ENCODE peak calls at places on chromosomes 5 and 9, in eight cellular contexts. One of them, this sample, is unnamed.

GRCh38 chr5:74641778-74642542 is 1.4 kb upstream of the ENC1 start:
- DNase-seq in ovary: peak; percentile 53
- DNase-seq in GM23338: peak; percentile 45
- DNase-seq in fibroblast of pulmonary artery: peak; percentile 93
- DNase-seq in choroid plexus epithelial cell: peak; percentile 93
- DNase-seq in heart left ventricle: no peak
- DNase-seq in glutamatergic neuron: peak; percentile 48
- DNase-seq in GM12865: peak; percentile 64
- DNase-seq in this sample: peak; percentile 28

GRCh38 chr5:180156141-180156540 is 52.9 kb downstream of the RASGEF1C start:
- DNase-seq in ovary: no peak
- DNase-seq in heart left ventricle: no peak
- DNase-seq in choroid plexus epithelial cell: no peak
- DNase-seq in GM12865: no peak
- DNase-seq in fibroblast of pulmonary artery: no peak
- DNase-seq in glutamatergic neuron: peak; percentile 75
- DNase-seq in GM23338: peak; percentile 50
- DNase-seq in this sample: no peak

GRCh38 chr9:37969130-37969529 is 65.2 kb upstream of the SLC25A51 start:
- DNase-seq in glutamatergic neuron: no peak
- DNase-seq in fibroblast of pulmonary artery: peak; percentile 76
- DNase-seq in heart left ventricle: peak; percentile 71
- DNase-seq in choroid plexus epithelial cell: peak; percentile 80
- DNase-seq in GM12865: no peak
- DNase-seq in ovary: no peak
- DNase-seq in GM23338: no peak
- DNase-seq in this sample: no peak

GRCh38 chr5:71714911-71715310 is 4.2 kb upstream of the CARTPT start:
- DNase-seq in glutamatergic neuron: no peak
- DNase-seq in heart left ventricle: no peak
- DNase-seq in GM23338: no peak
- DNase-seq in choroid plexus epithelial cell: no peak
- DNase-seq in GM12865: no peak
- DNase-seq in fibroblast of pulmonary artery: no peak
- DNase-seq in ovary: no peak
- DNase-seq in this sample: no peak

GRCh38 chr9:99335280-99335679 is 113.2 kb downstream of the SEC61B start:
- DNase-seq in choroid plexus epithelial cell: no peak
- DNase-seq in glutamatergic neuron: no peak
- DNase-seq in GM12865: peak; percentile 16
- DNase-seq in ovary: no peak
- DNase-seq in heart left ventricle: no peak
- DNase-seq in fibroblast of pulmonary artery: no peak
- DNase-seq in GM23338: no peak
- DNase-seq in this sample: no peak

GRCh38 chr5:8138884-8139283 is 269.9 kb downstream of the MTRR start:
- DNase-seq in GM23338: no peak
- DNase-seq in heart left ventricle: no peak
- DNase-seq in glutamatergic neuron: no peak
- DNase-seq in GM12865: no peak
- DNase-seq in ovary: no peak
- DNase-seq in fibroblast of pulmonary artery: no peak
- DNase-seq in choroid plexus epithelial cell: no peak
- DNase-seq in this sample: no peak

GRCh38 chr9:1102010-1102712 is 52.0 kb downstream of the DMRT2 start:
- DNase-seq in heart left ventricle: no peak
- DNase-seq in choroid plexus epithelial cell: no peak
- DNase-seq in glutamatergic neuron: no peak
- DNase-seq in fibroblast of pulmonary artery: no peak
- DNase-seq in GM23338: no peak
- DNase-seq in ovary: no peak
- DNase-seq in GM12865: no peak
- DNase-seq in this sample: no peak

GRCh38 chr9:35859310-35859994 is 10.7 kb downstream of the OR13J1 start:
- DNase-seq in fibroblast of pulmonary artery: peak; percentile 12
- DNase-seq in GM12865: peak; percentile 60
- DNase-seq in glutamatergic neuron: no peak
- DNase-seq in ovary: no peak
- DNase-seq in GM23338: no peak
- DNase-seq in choroid plexus epithelial cell: no peak
- DNase-seq in heart left ventricle: no peak
- DNase-seq in this sample: no peak

GRCh38 chr9:127553793-127554192 is 58.3 kb upstream of the STXBP1 start:
- DNase-seq in heart left ventricle: no peak
- DNase-seq in ovary: no peak
- DNase-seq in choroid plexus epithelial cell: no peak
- DNase-seq in GM12865: no peak
- DNase-seq in fibroblast of pulmonary artery: no peak
- DNase-seq in glutamatergic neuron: no peak
- DNase-seq in GM23338: no peak
- DNase-seq in this sample: no peak

GRCh38 chr5:38515648-38516047 is 40.8 kb downstream of the LIFR start:
- DNase-seq in GM23338: no peak
- DNase-seq in GM12865: no peak
- DNase-seq in ovary: no peak
- DNase-seq in fibroblast of pulmonary artery: peak; percentile 58
- DNase-seq in heart left ventricle: no peak
- DNase-seq in glutamatergic neuron: no peak
- DNase-seq in choroid plexus epithelial cell: peak; percentile 77
- DNase-seq in this sample: no peak

GRCh38 chr9:127135056-127135745 is 12.8 kb upstream of the ANGPTL2 start:
- DNase-seq in fibroblast of pulmonary artery: no peak
- DNase-seq in heart left ventricle: no peak
- DNase-seq in GM12865: no peak
- DNase-seq in ovary: peak; percentile 30
- DNase-seq in choroid plexus epithelial cell: no peak
- DNase-seq in glutamatergic neuron: no peak
- DNase-seq in GM23338: no peak
- DNase-seq in this sample: no peak

GRCh38 chr5:120779674-120780073 is 315.6 kb downstream of the PRR16 start:
- DNase-seq in choroid plexus epithelial cell: no peak
- DNase-seq in fibroblast of pulmonary artery: no peak
- DNase-seq in glutamatergic neuron: no peak
- DNase-seq in heart left ventricle: no peak
- DNase-seq in ovary: no peak
- DNase-seq in GM23338: no peak
- DNase-seq in GM12865: no peak
- DNase-seq in this sample: no peak

GRCh38 chr5:172188893-172189692 is 1.1 kb upstream of the STK10 start:
- DNase-seq in choroid plexus epithelial cell: peak; percentile 73
- DNase-seq in fibroblast of pulmonary artery: no peak
- DNase-seq in glutamatergic neuron: peak; percentile 26
- DNase-seq in ovary: peak; percentile 30
- DNase-seq in heart left ventricle: no peak
- DNase-seq in GM12865: no peak
- DNase-seq in GM23338: peak; percentile 80
- DNase-seq in this sample: no peak

GRCh38 chr9:36317766-36318165 is 59.5 kb upstream of the GNE start:
- DNase-seq in glutamatergic neuron: no peak
- DNase-seq in choroid plexus epithelial cell: no peak
- DNase-seq in GM23338: peak; percentile 45
- DNase-seq in GM12865: no peak
- DNase-seq in ovary: no peak
- DNase-seq in fibroblast of pulmonary artery: no peak
- DNase-seq in heart left ventricle: no peak
- DNase-seq in this sample: no peak

GRCh38 chr9:17742065-17742464 is 163.2 kb downstream of the SH3GL2 start:
- DNase-seq in choroid plexus epithelial cell: no peak
- DNase-seq in ovary: no peak
- DNase-seq in glutamatergic neuron: no peak
- DNase-seq in fibroblast of pulmonary artery: no peak
- DNase-seq in heart left ventricle: no peak
- DNase-seq in GM12865: no peak
- DNase-seq in GM23338: peak; percentile 90
- DNase-seq in this sample: no peak

GRCh38 chr5:54785729-54786548 is 199.5 kb downstream of the ESM1 start:
- DNase-seq in GM12865: peak; percentile 67
- DNase-seq in heart left ventricle: peak; percentile 74
- DNase-seq in glutamatergic neuron: no peak
- DNase-seq in fibroblast of pulmonary artery: peak; percentile 36
- DNase-seq in ovary: peak; percentile 48
- DNase-seq in GM23338: no peak
- DNase-seq in choroid plexus epithelial cell: peak; percentile 23
- DNase-seq in this sample: no peak

GRCh38 chr5:64594025-64594424 is 88.2 kb downstream of the RGS7BP start:
- DNase-seq in GM23338: no peak
- DNase-seq in glutamatergic neuron: no peak
- DNase-seq in heart left ventricle: no peak
- DNase-seq in fibroblast of pulmonary artery: no peak
- DNase-seq in choroid plexus epithelial cell: no peak
- DNase-seq in GM12865: no peak
- DNase-seq in ovary: no peak
- DNase-seq in this sample: no peak

GRCh38 chr5:64594601-64595518 is 89.0 kb downstream of the RGS7BP start:
- DNase-seq in heart left ventricle: no peak
- DNase-seq in choroid plexus epithelial cell: peak; percentile 17
- DNase-seq in GM12865: peak; percentile 13
- DNase-seq in ovary: peak; percentile 39
- DNase-seq in GM23338: peak; percentile 85
- DNase-seq in fibroblast of pulmonary artery: no peak
- DNase-seq in glutamatergic neuron: no peak
- DNase-seq in this sample: no peak

GRCh38 chr5:64592942-64593341 is 87.1 kb downstream of the RGS7BP start:
- DNase-seq in GM12865: no peak
- DNase-seq in glutamatergic neuron: no peak
- DNase-seq in choroid plexus epithelial cell: no peak
- DNase-seq in GM23338: no peak
- DNase-seq in fibroblast of pulmonary artery: no peak
- DNase-seq in heart left ventricle: no peak
- DNase-seq in ovary: no peak
- DNase-seq in this sample: no peak

GRCh38 chr5:64599226-64599625 is 91.1 kb upstream of the SHISAL2B start:
- DNase-seq in ovary: no peak
- DNase-seq in choroid plexus epithelial cell: no peak
- DNase-seq in GM23338: no peak
- DNase-seq in GM12865: no peak
- DNase-seq in glutamatergic neuron: no peak
- DNase-seq in heart left ventricle: no peak
- DNase-seq in fibroblast of pulmonary artery: no peak
- DNase-seq in this sample: no peak

DNA sequence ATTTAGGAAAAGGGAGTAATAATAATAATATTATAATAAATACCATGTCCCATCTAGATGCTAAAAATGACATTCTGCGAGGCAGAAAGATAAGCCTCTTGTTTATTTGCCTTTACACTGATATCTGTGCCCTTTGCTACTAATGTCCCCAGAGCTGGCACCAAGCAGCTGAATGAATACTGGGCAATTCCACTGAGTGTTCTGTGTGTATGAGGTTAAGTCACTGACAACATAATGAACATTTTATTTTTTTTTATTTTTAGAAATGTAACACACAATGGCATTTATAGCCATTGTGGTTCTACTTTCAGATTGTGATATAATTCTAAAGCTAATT is 89.7 kb downstream of the RGS7BP start:
- DNase-seq in ovary: no peak
- DNase-seq in choroid plexus epithelial cell: no peak
- DNase-seq in heart left ventricle: no peak
- DNase-seq in fibroblast of pulmonary artery: no peak
- DNase-seq in glutamatergic neuron: no peak
- DNase-seq in GM12865: no peak
- DNase-seq in GM23338: no peak
- DNase-seq in this sample: no peak
- TF ChIP-seq CTCF in ovary: no peak
- TF ChIP-seq CTCF in choroid plexus epithelial cell: no peak
- TF ChIP-seq CTCF in heart left ventricle: no peak
- TF ChIP-seq CTCF in fibroblast of pulmonary artery: no peak
- TF ChIP-seq CTCF in glutamatergic neuron: no peak
- TF ChIP-seq CTCF in GM12865: no peak
- TF ChIP-seq CTCF in GM23338: no peak
- TF ChIP-seq CTCF in this sample: no peak

DNA sequence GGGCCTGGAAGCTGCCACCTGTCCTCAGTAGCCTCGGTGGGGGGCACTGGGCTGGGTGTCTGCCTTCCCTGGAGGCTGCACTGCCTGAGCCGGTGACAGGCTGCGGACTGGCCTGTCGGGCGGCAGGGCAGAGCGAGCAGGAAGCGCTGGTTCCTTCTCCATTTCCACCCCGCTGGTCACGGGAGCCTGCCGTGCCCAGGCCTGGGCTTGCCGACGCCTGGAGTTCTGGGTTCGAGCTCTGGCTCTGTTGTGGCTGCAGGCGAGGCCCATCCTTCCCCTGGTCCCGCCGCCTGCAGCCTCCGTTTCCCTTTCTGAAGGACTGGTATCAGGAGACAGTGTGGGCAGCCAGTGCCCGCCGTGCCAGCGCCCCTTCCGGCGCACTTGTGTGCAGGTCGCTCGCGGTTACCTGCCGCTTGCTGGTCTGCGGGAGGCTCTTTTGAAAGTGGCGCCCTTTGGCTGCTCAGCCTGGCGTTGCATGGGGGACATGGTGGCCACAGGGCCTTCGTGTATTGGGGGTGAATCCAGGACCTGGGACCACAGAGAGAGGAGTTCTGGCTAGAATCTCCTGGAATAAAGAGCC is 34.0 kb downstream of the RXRA start:
- DNase-seq in fibroblast of pulmonary artery: no peak
- DNase-seq in glutamatergic neuron: no peak
- DNase-seq in ovary: no peak
- DNase-seq in GM23338: no peak
- DNase-seq in GM12865: no peak
- DNase-seq in heart left ventricle: no peak
- DNase-seq in choroid plexus epithelial cell: no peak
- DNase-seq in this sample: no peak
- TF ChIP-seq CTCF in fibroblast of pulmonary artery: no peak
- TF ChIP-seq CTCF in glutamatergic neuron: no peak
- TF ChIP-seq CTCF in ovary: no peak
- TF ChIP-seq CTCF in GM23338: no peak
- TF ChIP-seq CTCF in GM12865: no peak
- TF ChIP-seq CTCF in heart left ventricle: no peak
- TF ChIP-seq CTCF in choroid plexus epithelial cell: no peak
- TF ChIP-seq CTCF in this sample: no peak

GRCh38 chr5:116032094-116032517 is at the start of gene ARL14EPL:
- DNase-seq in choroid plexus epithelial cell: peak; percentile 97
- DNase-seq in ovary: peak; percentile 42
- DNase-seq in GM12865: peak; percentile 58
- DNase-seq in GM23338: peak; percentile 33
- DNase-seq in heart left ventricle: no peak
- DNase-seq in fibroblast of pulmonary artery: peak; percentile 94
- DNase-seq in glutamatergic neuron: no peak
- DNase-seq in this sample: peak; percentile 32
- TF ChIP-seq CTCF in choroid plexus epithelial cell: peak; percentile 68
- TF ChIP-seq CTCF in ovary: no peak
- TF ChIP-seq CTCF in GM12865: peak; percentile 39
- TF ChIP-seq CTCF in GM23338: peak; percentile 43
- TF ChIP-seq CTCF in heart left ventricle: peak; percentile 20
- TF ChIP-seq CTCF in fibroblast of pulmonary artery: peak; percentile 46
- TF ChIP-seq CTCF in glutamatergic neuron: no peak
- TF ChIP-seq CTCF in this sample: peak; percentile 37

DNA sequence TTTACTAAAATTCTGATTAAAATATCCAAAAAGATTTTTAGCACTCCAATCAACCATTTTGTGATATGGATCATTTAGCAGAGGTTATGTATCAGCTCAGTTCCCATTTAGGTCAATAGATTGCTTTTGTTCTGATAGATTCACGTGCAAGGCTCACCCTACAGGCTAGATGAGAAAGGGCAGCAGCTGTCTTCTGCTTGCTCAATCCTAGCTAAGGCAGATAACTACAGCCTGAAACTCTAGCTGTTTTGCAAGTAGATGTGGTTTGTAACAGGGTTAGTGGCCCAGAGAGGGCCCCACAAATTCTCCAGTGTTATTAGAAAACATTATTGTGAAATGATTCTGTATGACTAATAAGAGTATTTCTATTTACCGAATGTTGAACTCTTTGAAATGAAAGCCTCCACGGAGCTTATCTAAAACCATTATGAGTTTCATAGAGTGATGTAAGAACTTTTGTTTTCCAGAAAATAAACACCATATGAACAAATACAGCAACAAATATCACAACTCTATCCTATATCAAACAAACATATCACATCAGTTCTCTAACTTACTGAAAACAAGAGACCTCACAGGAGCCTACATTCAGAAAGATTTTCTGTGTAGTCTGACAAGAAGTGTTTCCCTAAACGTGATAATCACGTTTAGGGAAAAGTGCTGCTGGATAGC is 841.9 kb upstream of the ACO1 start:
- DNase-seq in choroid plexus epithelial cell: peak; percentile 98
- DNase-seq in fibroblast of pulmonary artery: peak; percentile 95
- DNase-seq in glutamatergic neuron: peak; percentile 16
- DNase-seq in GM23338: peak; percentile 61
- DNase-seq in ovary: peak; percentile 20
- DNase-seq in GM12865: peak; percentile 94
- DNase-seq in heart left ventricle: no peak
- DNase-seq in this sample: peak; percentile 38
- TF ChIP-seq CTCF in choroid plexus epithelial cell: peak; percentile 77
- TF ChIP-seq CTCF in fibroblast of pulmonary artery: peak; percentile 72
- TF ChIP-seq CTCF in glutamatergic neuron: peak; percentile 35
- TF ChIP-seq CTCF in GM23338: peak; percentile 45
- TF ChIP-seq CTCF in ovary: peak; percentile 49
- TF ChIP-seq CTCF in GM12865: peak; percentile 64
- TF ChIP-seq CTCF in heart left ventricle: no peak
- TF ChIP-seq CTCF in this sample: peak; percentile 40

This sample was measured in GM20000.